ENCODE peak calls at places on chromosomes 6 and 20, in four cellular contexts. T is T-helper 1 cell, Q is glutamatergic neuron, E is mucosa of gallbladder. X is an unnamed sample.

GRCh38 chr6:169269180-169270076 is 15.8 kb upstream of the THBS2 start:
- DNase-seq in T (no peak), Q (no peak), E (peak; percentile 56), X (no peak)

GRCh38 chr6:96301781-96302180 is 219.8 kb upstream of the UFL1 start:
- DNase-seq in T (no peak), Q (no peak), E (no peak), X (no peak)

GRCh38 chr6:110545081-110545872 is 68.9 kb upstream of the SLC22A16 start:
- DNase-seq in T (no peak), Q (no peak), E (no peak), X (no peak)

GRCh38 chr6:12804967-12805645 is 88.5 kb downstream of the PHACTR1 start:
- DNase-seq in T (no peak), Q (no peak), E (no peak), X (no peak)

GRCh38 chr6:20379231-20379630 is 22.4 kb upstream of the E2F3 start:
- DNase-seq in T (no peak), Q (no peak), E (no peak), X (no peak)

GRCh38 chr20:64149141-64149540 is 15.1 kb upstream of the MYT1 start:
- DNase-seq in T (peak; percentile 7), Q (peak; percentile 1), E (no peak), X (no peak)

GRCh38 chr6:20797597-20797996 is 263.3 kb downstream of the CDKAL1 start:
- DNase-seq in T (no peak), Q (no peak), E (no peak), X (no peak)

GRCh38 chr6:153031335-153031955 is 28.9 kb upstream of the MTRF1L start:
- DNase-seq in T (no peak), Q (no peak), E (no peak), X (no peak)

GRCh38 chr20:35883341-35883777 is 70.9 kb downstream of the SCAND1 start:
- DNase-seq in T (no peak), Q (no peak), E (no peak), X (peak; percentile 26)

GRCh38 chr20:38321959-38322598 is 18.1 kb downstream of the BPI start:
- DNase-seq in T (no peak), Q (peak; percentile 63), E (peak; percentile 42), X (peak; percentile 73)

GRCh38 chr6:45423111-45423900 is 45.6 kb upstream of the SUPT3H start:
- DNase-seq in T (no peak), Q (peak; percentile 39), E (no peak), X (no peak)

GRCh38 chr6:14791525-14791924 is 454.3 kb upstream of the JARID2 start:
- DNase-seq in T (no peak), Q (no peak), E (no peak), X (no peak)

GRCh38 chr6:163525926-163526325 is 111.4 kb downstream of the QKI start:
- DNase-seq in T (no peak), Q (no peak), E (no peak), X (no peak)

GRCh38 chr6:111207141-111207858 is 120.0 kb downstream of the SLC16A10 start:
- DNase-seq in T (no peak), Q (no peak), E (no peak), X (peak; percentile 24)

GRCh38 chr20:9759392-9759791 is 79.5 kb downstream of the PAK5 start:
- DNase-seq in T (no peak), Q (no peak), E (no peak), X (no peak)

GRCh38 chr6:25366785-25367657 is 87.8 kb downstream of the CARMIL1 start:
- DNase-seq in T (peak; percentile 13), Q (no peak), E (no peak), X (no peak)

GRCh38 chr20:24393903-24394302 is 75.5 kb upstream of the SYNDIG1 start:
- DNase-seq in T (no peak), Q (no peak), E (no peak), X (no peak)

GRCh38 chr6:119978274-119978889 is 628.8 kb upstream of the MAN1A1 start:
- DNase-seq in T (no peak), Q (no peak), E (no peak), X (peak; percentile 12)

GRCh38 chr6:21277601-21278043 is 315.9 kb upstream of the SOX4 start:
- DNase-seq in T (no peak), Q (no peak), E (no peak), X (no peak)

GRCh38 chr20:23826541-23827018 is at the start of gene CST2:
- DNase-seq in T (no peak), Q (no peak), E (no peak), X (peak; percentile 22)

GRCh38 chr20:48923149-48923718 is 1.7 kb downstream of the ARFGEF2 start:
- DNase-seq in T (no peak), Q (no peak), E (no peak), X (no peak)

GRCh38 chr6:30171677-30172471 is 8.5 kb downstream of the TRIM15 start:
- DNase-seq in T (no peak), Q (peak; percentile 71), E (no peak), X (peak; percentile 14)

GRCh38 chr6:6331393-6331792 is 10.9 kb upstream of the F13A1 start:
- DNase-seq in T (no peak), Q (no peak), E (no peak), X (no peak)

GRCh38 chr20:38338849-38339520 is 7.3 kb upstream of the LBP start:
- DNase-seq in T (no peak), Q (no peak), E (no peak), X (peak; percentile 14)

GRCh38 chr20:2768632-2769015 is 31.8 kb downstream of the CPXM1 start:
- DNase-seq in T (no peak), Q (no peak), E (no peak), X (no peak)

GRCh38 chr6:166600932-166601331 is 14.5 kb upstream of the RAMACL start:
- DNase-seq in T (no peak), Q (no peak), E (no peak), X (peak; percentile 40)

GRCh38 chr6:112360498-112360897 is 13.4 kb downstream of the RFPL4B start:
- DNase-seq in T (no peak), Q (no peak), E (no peak), X (peak; percentile 12)

GRCh38 chr6:163722293-163722692 is 307.8 kb downstream of the QKI start:
- DNase-seq in T (no peak), Q (no peak), E (no peak), X (no peak)

GRCh38 chr20:43812216-43812615 is 85.4 kb upstream of the GTSF1L start:
- DNase-seq in T (no peak), Q (no peak), E (no peak), X (no peak)

GRCh38 chr6:167789358-167789757 is 37.4 kb upstream of the AFDN start:
- DNase-seq in T (no peak), Q (no peak), E (no peak), X (no peak)

GRCh38 chr20:10412591-10413408 is 21.2 kb downstream of the MKKS start:
- DNase-seq in T (no peak), Q (no peak), E (no peak), X (peak; percentile 3)

GRCh38 chr6:158408552-158409130 is 96.4 kb downstream of the TULP4 start:
- DNase-seq in T (no peak), Q (peak; percentile 51), E (no peak), X (peak; percentile 84)

X was measured in brain microvascular endothelial cell.